ENCODE peak calls at places on chromosomes 16 and 17, in nine cellular contexts. One of them, this sample, is unnamed.
A peak's percentile ranks its signal among the peaks of the same experiment; 100 is the strongest.

GRCh38 chr16:68283840-68284595 is 19.7 kb downstream of the SLC7A6 start:
- DNase-seq in tibial nerve: peak; percentile 63
- DNase-seq in sigmoid colon: no peak
- DNase-seq in IMR-90: no peak
- DNase-seq in mammary epithelial cell: no peak
- DNase-seq in testis: peak; percentile 78
- DNase-seq in lung: no peak
- DNase-seq in heart right ventricle: no peak
- DNase-seq in right atrium auricular region: no peak
- DNase-seq in this sample: no peak

GRCh38 chr16:87028481-87029320 is 288.5 kb downstream of the C16orf95 start:
- DNase-seq in mammary epithelial cell: no peak
- DNase-seq in right atrium auricular region: no peak
- DNase-seq in testis: no peak
- DNase-seq in tibial nerve: no peak
- DNase-seq in IMR-90: no peak
- DNase-seq in heart right ventricle: no peak
- DNase-seq in lung: no peak
- DNase-seq in sigmoid colon: no peak
- DNase-seq in this sample: no peak

GRCh38 chr16:53036066-53036465 is 16.6 kb downstream of the CHD9NB start:
- DNase-seq in right atrium auricular region: no peak
- DNase-seq in heart right ventricle: no peak
- DNase-seq in tibial nerve: no peak
- DNase-seq in sigmoid colon: no peak
- DNase-seq in IMR-90: no peak
- DNase-seq in mammary epithelial cell: no peak
- DNase-seq in testis: no peak
- DNase-seq in lung: no peak
- DNase-seq in this sample: no peak

GRCh38 chr16:6211644-6212043 is 1114.0 kb upstream of the EEF2KMT start:
- DNase-seq in right atrium auricular region: no peak
- DNase-seq in tibial nerve: no peak
- DNase-seq in testis: no peak
- DNase-seq in lung: no peak
- DNase-seq in IMR-90: no peak
- DNase-seq in heart right ventricle: no peak
- DNase-seq in sigmoid colon: no peak
- DNase-seq in mammary epithelial cell: no peak
- DNase-seq in this sample: no peak

GRCh38 chr17:79090503-79091372 is 16.1 kb downstream of the ENGASE start:
- DNase-seq in tibial nerve: no peak
- DNase-seq in sigmoid colon: no peak
- DNase-seq in right atrium auricular region: peak; percentile 68
- DNase-seq in IMR-90: no peak
- DNase-seq in testis: peak; percentile 48
- DNase-seq in mammary epithelial cell: no peak
- DNase-seq in lung: no peak
- DNase-seq in heart right ventricle: no peak
- DNase-seq in this sample: no peak

GRCh38 chr17:66667090-66667489 is 167.8 kb upstream of the CACNG5 start:
- DNase-seq in sigmoid colon: no peak
- DNase-seq in testis: no peak
- DNase-seq in right atrium auricular region: no peak
- DNase-seq in heart right ventricle: no peak
- DNase-seq in mammary epithelial cell: no peak
- DNase-seq in tibial nerve: no peak
- DNase-seq in lung: no peak
- DNase-seq in IMR-90: no peak
- DNase-seq in this sample: no peak

GRCh38 chr16:64440421-64440831 is 681.4 kb downstream of the CDH11 start:
- DNase-seq in right atrium auricular region: no peak
- DNase-seq in mammary epithelial cell: peak; percentile 47
- DNase-seq in tibial nerve: no peak
- DNase-seq in IMR-90: peak; percentile 99
- DNase-seq in heart right ventricle: peak; percentile 7
- DNase-seq in lung: no peak
- DNase-seq in sigmoid colon: no peak
- DNase-seq in testis: no peak
- DNase-seq in this sample: no peak

GRCh38 chr17:44909681-44910144 is 5.6 kb downstream of the GFAP start:
- DNase-seq in heart right ventricle: no peak
- DNase-seq in lung: no peak
- DNase-seq in sigmoid colon: peak; percentile 52
- DNase-seq in tibial nerve: no peak
- DNase-seq in IMR-90: peak; percentile 71
- DNase-seq in mammary epithelial cell: peak; percentile 83
- DNase-seq in right atrium auricular region: no peak
- DNase-seq in testis: no peak
- DNase-seq in this sample: no peak

GRCh38 chr16:85356157-85356556 is 243.9 kb upstream of the CIBAR2 start:
- DNase-seq in tibial nerve: no peak
- DNase-seq in mammary epithelial cell: no peak
- DNase-seq in IMR-90: no peak
- DNase-seq in right atrium auricular region: no peak
- DNase-seq in lung: no peak
- DNase-seq in heart right ventricle: no peak
- DNase-seq in testis: no peak
- DNase-seq in sigmoid colon: no peak
- DNase-seq in this sample: no peak

GRCh38 chr16:55372792-55373488 is 48.9 kb downstream of the IRX6 start:
- DNase-seq in tibial nerve: no peak
- DNase-seq in testis: no peak
- DNase-seq in heart right ventricle: peak; percentile 71
- DNase-seq in lung: no peak
- DNase-seq in sigmoid colon: no peak
- DNase-seq in IMR-90: no peak
- DNase-seq in mammary epithelial cell: no peak
- DNase-seq in right atrium auricular region: no peak
- DNase-seq in this sample: no peak

GRCh38 chr17:43578699-43579569 is 32.8 kb upstream of the ETV4 start:
- DNase-seq in lung: no peak
- DNase-seq in mammary epithelial cell: peak; percentile 49
- DNase-seq in tibial nerve: no peak
- DNase-seq in right atrium auricular region: no peak
- DNase-seq in heart right ventricle: no peak
- DNase-seq in sigmoid colon: no peak
- DNase-seq in IMR-90: peak; percentile 85
- DNase-seq in testis: no peak
- DNase-seq in this sample: peak; percentile 55

GRCh38 chr17:49861150-49861884 is 13.4 kb upstream of the TAC4 start:
- DNase-seq in IMR-90: peak; percentile 27
- DNase-seq in sigmoid colon: no peak
- DNase-seq in testis: peak; percentile 56
- DNase-seq in lung: peak; percentile 43
- DNase-seq in heart right ventricle: peak; percentile 27
- DNase-seq in mammary epithelial cell: peak; percentile 24
- DNase-seq in tibial nerve: no peak
- DNase-seq in right atrium auricular region: no peak
- DNase-seq in this sample: peak; percentile 74

GRCh38 chr16:67396159-67396774 is 3.0 kb upstream of the TPPP3 start:
- DNase-seq in sigmoid colon: peak; percentile 89
- DNase-seq in IMR-90: peak; percentile 78
- DNase-seq in right atrium auricular region: peak; percentile 94
- DNase-seq in heart right ventricle: peak; percentile 92
- DNase-seq in testis: peak; percentile 77
- DNase-seq in mammary epithelial cell: peak; percentile 90
- DNase-seq in lung: peak; percentile 84
- DNase-seq in tibial nerve: peak; percentile 55
- DNase-seq in this sample: peak; percentile 96

GRCh38 chr16:14364386-14365199 is 265.5 kb downstream of the PARN start:
- DNase-seq in right atrium auricular region: no peak
- DNase-seq in mammary epithelial cell: no peak
- DNase-seq in lung: peak; percentile 54
- DNase-seq in testis: no peak
- DNase-seq in IMR-90: peak; percentile 89
- DNase-seq in heart right ventricle: no peak
- DNase-seq in tibial nerve: no peak
- DNase-seq in sigmoid colon: no peak
- DNase-seq in this sample: no peak

GRCh38 chr17:79519152-79519523 is 91.7 kb downstream of the RBFOX3 start:
- DNase-seq in IMR-90: no peak
- DNase-seq in right atrium auricular region: no peak
- DNase-seq in mammary epithelial cell: no peak
- DNase-seq in tibial nerve: no peak
- DNase-seq in testis: no peak
- DNase-seq in lung: no peak
- DNase-seq in heart right ventricle: no peak
- DNase-seq in sigmoid colon: no peak
- DNase-seq in this sample: no peak

GRCh38 chr17:13616031-13616430 is 14.3 kb upstream of the HS3ST3A1 start:
- DNase-seq in sigmoid colon: no peak
- DNase-seq in IMR-90: no peak
- DNase-seq in right atrium auricular region: no peak
- DNase-seq in lung: no peak
- DNase-seq in testis: no peak
- DNase-seq in heart right ventricle: no peak
- DNase-seq in tibial nerve: no peak
- DNase-seq in mammary epithelial cell: no peak
- DNase-seq in this sample: no peak

DNA sequence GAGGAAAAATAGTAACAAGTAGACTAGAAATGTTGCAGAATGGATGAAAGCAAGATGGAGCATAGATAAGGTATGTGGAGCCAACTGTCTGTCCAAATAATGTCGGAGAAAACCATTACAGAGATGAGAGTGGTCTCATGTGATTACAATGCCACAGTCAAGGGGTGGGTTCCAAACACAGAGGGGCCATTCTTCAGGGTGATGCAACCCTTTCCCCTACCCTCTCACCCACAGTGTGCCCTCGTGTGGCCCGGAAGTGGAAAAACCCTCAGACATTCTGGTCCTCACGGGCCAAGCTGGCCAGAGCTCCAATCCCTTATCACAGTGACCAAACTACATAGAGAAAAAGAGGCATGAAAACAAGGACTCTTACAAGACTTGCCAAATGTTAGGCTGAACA is 17.7 kb upstream of the HS3ST3A1 start:
- DNase-seq in right atrium auricular region: no peak
- DNase-seq in mammary epithelial cell: no peak
- DNase-seq in sigmoid colon: no peak
- DNase-seq in testis: no peak
- DNase-seq in IMR-90: no peak
- DNase-seq in tibial nerve: no peak
- DNase-seq in lung: no peak
- DNase-seq in heart right ventricle: no peak
- DNase-seq in this sample: no peak
- TF ChIP-seq CTCF in right atrium auricular region: no peak
- TF ChIP-seq CTCF in mammary epithelial cell: no peak
- TF ChIP-seq CTCF in sigmoid colon: no peak
- TF ChIP-seq CTCF in testis: no peak
- TF ChIP-seq CTCF in IMR-90: no peak
- TF ChIP-seq CTCF in tibial nerve: no peak
- TF ChIP-seq CTCF in lung: no peak
- TF ChIP-seq CTCF in heart right ventricle: no peak
- TF ChIP-seq CTCF in this sample: peak; percentile 25

DNA sequence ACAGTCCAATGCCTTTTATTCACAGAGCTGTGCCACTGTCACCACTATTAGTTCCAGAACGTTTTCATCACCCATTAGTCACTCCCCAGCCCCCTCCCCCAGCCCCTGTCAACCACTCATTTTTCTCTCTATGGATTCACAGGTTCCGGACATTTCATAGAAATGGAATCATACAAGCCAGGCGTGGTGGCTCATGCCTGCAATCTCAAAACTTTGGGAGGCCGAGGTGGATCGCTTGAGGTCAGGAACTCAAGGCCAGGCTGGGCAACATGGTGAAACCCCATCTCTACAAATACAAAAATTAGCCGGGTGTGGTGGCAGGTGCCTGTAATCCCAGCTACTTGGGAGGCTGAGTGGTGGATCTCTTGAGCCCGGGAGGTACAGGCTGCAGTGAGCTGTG is 759 bp upstream of the PAM16 start:
- DNase-seq in lung: no peak
- DNase-seq in testis: no peak
- DNase-seq in right atrium auricular region: no peak
- DNase-seq in sigmoid colon: peak; percentile 61
- DNase-seq in tibial nerve: no peak
- DNase-seq in heart right ventricle: no peak
- DNase-seq in mammary epithelial cell: no peak
- DNase-seq in IMR-90: peak; percentile 57
- DNase-seq in this sample: no peak
- H3K27ac ChIP-seq in lung: no peak overlapping the region
- H3K27ac ChIP-seq in testis: no peak overlapping the region
- H3K27ac ChIP-seq in right atrium auricular region: no peak overlapping the region
- H3K27ac ChIP-seq in sigmoid colon: no peak overlapping the region
- H3K27ac ChIP-seq in tibial nerve: no peak overlapping the region
- H3K27ac ChIP-seq in heart right ventricle: no peak overlapping the region
- H3K27ac ChIP-seq in mammary epithelial cell: no peak overlapping the region
- H3K27ac ChIP-seq in IMR-90: peak overlapping the region; percentile 23
- H3K27ac ChIP-seq in this sample: no peak overlapping the region

DNA sequence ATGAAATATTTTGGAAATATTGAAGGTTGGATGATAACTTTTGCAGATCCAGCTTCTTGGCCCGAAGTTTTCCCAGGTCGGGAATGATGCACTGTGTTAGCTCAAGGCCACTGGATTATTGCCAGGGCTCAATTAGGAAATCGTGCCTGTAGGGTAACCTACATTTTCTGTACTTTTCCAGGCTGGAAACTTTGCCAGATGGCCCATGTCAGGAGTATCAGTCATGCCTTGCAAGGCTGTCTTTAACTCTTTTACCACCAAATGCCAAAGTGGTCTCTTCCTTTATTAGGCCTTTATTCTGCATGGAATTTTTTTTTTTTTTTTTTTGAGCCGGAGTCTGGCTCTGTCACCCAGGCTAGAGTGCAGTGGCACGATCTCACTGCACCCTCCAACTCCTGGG is 8.8 kb upstream of the SEC14L1 start:
- DNase-seq in heart right ventricle: no peak
- DNase-seq in sigmoid colon: no peak
- DNase-seq in IMR-90: peak; percentile 70
- DNase-seq in testis: no peak
- DNase-seq in mammary epithelial cell: peak; percentile 73
- DNase-seq in right atrium auricular region: no peak
- DNase-seq in tibial nerve: no peak
- DNase-seq in lung: no peak
- DNase-seq in this sample: no peak
- H3K4me3 ChIP-seq in heart right ventricle: no peak overlapping the region
- H3K4me3 ChIP-seq in sigmoid colon: no peak overlapping the region
- H3K4me3 ChIP-seq in IMR-90: no peak overlapping the region
- H3K4me3 ChIP-seq in testis: no peak overlapping the region
- H3K4me3 ChIP-seq in mammary epithelial cell: no peak overlapping the region
- H3K4me3 ChIP-seq in right atrium auricular region: peak overlapping the region; percentile 14
- H3K4me3 ChIP-seq in tibial nerve: no peak overlapping the region
- H3K4me3 ChIP-seq in lung: no peak overlapping the region
- H3K4me3 ChIP-seq in this sample: no peak overlapping the region

GRCh38 chr17:77420476-77420803 is 279.7 kb downstream of the SEC14L1 start:
- DNase-seq in lung: no peak
- DNase-seq in right atrium auricular region: no peak
- DNase-seq in IMR-90: no peak
- DNase-seq in heart right ventricle: no peak
- DNase-seq in testis: no peak
- DNase-seq in tibial nerve: no peak
- DNase-seq in mammary epithelial cell: no peak
- DNase-seq in sigmoid colon: no peak
- DNase-seq in this sample: peak; percentile 58
- TF ChIP-seq CTCF in lung: no peak
- TF ChIP-seq CTCF in right atrium auricular region: no peak
- TF ChIP-seq CTCF in IMR-90: peak; percentile 12
- TF ChIP-seq CTCF in heart right ventricle: no peak
- TF ChIP-seq CTCF in testis: no peak
- TF ChIP-seq CTCF in tibial nerve: no peak
- TF ChIP-seq CTCF in mammary epithelial cell: peak; percentile 3
- TF ChIP-seq CTCF in sigmoid colon: peak; percentile 16
- TF ChIP-seq CTCF in this sample: peak; percentile 38